ENCODE peak calls at places on chromosomes 1 and 21, in seven cellular contexts. C, E, Y, I, Z, M and S are unnamed samples.

GRCh38 chr21:45253633-45254556 is 33.8 kb downstream of the POFUT2 start:
- DNase-seq in Y (no peak), E (no peak), M (no peak), I (no peak), C (no peak), Z (no peak), S (no peak)

GRCh38 chr1:33261344-33261743 is 5.1 kb downstream of the ZNF362 start:
- DNase-seq in E (no peak), Y (no peak), I (no peak), Z (no peak), M (no peak), C (no peak), S (no peak)

GRCh38 chr1:30473920-30474817 is 249.2 kb downstream of the MATN1 start:
- DNase-seq in E (no peak), I (no peak), M (no peak), Z (no peak), Y (no peak), C (no peak), S (no peak)

GRCh38 chr1:221418346-221418745 is 323.5 kb downstream of the DUSP10 start:
- DNase-seq in I (no peak), M (no peak), C (no peak), E (no peak), Z (no peak), Y (no peak), S (peak)

GRCh38 chr1:246651012-246651411 is 73.2 kb upstream of the SCCPDH start:
- DNase-seq in I (no peak), E (no peak), M (no peak), C (no peak), Y (no peak), Z (no peak), S (no peak)

GRCh38 chr1:226798427-226799411 is 59.6 kb upstream of the ITPKB start:
- DNase-seq in M (no peak), Z (no peak), E (no peak), C (no peak), I (no peak), Y (no peak), S (no peak)

GRCh38 chr21:43623588-43623987 is 35.7 kb downstream of the HSF2BP start:
- DNase-seq in M (no peak), E (no peak), Z (no peak), I (no peak), C (no peak), Y (no peak), S (no peak)

GRCh38 chr1:6016191-6016865 is 24.1 kb upstream of the NPHP4 start:
- DNase-seq in Z (no peak), I (no peak), C (no peak), E (no peak), Y (no peak), M (peak), S (peak)

GRCh38 chr1:2595812-2596529 is 9.4 kb downstream of the PRXL2B start:
- DNase-seq in Z (no peak), C (no peak), Y (no peak), I (no peak), E (no peak), M (no peak), S (no peak)

GRCh38 chr1:206575165-206575893 is 36.9 kb downstream of the EIF2D start:
- DNase-seq in Z (no peak), C (peak), E (no peak), I (no peak), Y (peak), M (no peak), S (peak)

GRCh38 chr1:206572835-206573771 is 39.2 kb downstream of the EIF2D start:
- DNase-seq in E (no peak), Y (no peak), C (no peak), M (no peak), I (no peak), Z (no peak), S (no peak)

GRCh38 chr1:206575894-206576737 is 36.1 kb downstream of the EIF2D start:
- DNase-seq in I (no peak), M (no peak), E (no peak), Z (no peak), C (no peak), Y (no peak), S (no peak)

GRCh38 chr1:206570529-206570928 is 41.7 kb downstream of the EIF2D start:
- DNase-seq in I (no peak), Z (no peak), M (no peak), C (no peak), E (no peak), Y (no peak), S (no peak)

DNA sequence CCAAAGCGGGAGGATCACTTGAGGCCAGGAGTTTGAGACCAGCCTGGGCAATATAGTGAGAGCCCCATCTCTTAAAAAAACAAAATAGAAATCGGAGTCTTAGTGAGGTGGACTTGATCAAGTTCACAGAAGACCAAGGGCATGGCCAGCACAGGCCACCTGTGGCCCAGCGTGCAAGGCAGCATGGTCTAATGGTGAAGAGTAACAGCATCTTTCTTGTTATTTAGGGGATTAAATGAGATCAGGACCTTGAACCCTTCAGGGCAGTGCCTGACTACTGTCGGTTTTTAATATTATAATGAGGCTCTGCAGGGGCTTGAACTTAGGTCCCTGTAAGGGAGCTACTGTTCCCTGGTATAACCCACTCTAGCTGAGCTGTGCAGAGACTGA is 38.5 kb downstream of the EIF2D start:
- DNase-seq in M (no peak), I (no peak), C (no peak), E (no peak), Y (no peak), Z (no peak), S (no peak)
- TF ChIP-seq CTCF in M (no peak), I (no peak), C (no peak), E (no peak), Y (no peak), Z (no peak), S (no peak)

DNA sequence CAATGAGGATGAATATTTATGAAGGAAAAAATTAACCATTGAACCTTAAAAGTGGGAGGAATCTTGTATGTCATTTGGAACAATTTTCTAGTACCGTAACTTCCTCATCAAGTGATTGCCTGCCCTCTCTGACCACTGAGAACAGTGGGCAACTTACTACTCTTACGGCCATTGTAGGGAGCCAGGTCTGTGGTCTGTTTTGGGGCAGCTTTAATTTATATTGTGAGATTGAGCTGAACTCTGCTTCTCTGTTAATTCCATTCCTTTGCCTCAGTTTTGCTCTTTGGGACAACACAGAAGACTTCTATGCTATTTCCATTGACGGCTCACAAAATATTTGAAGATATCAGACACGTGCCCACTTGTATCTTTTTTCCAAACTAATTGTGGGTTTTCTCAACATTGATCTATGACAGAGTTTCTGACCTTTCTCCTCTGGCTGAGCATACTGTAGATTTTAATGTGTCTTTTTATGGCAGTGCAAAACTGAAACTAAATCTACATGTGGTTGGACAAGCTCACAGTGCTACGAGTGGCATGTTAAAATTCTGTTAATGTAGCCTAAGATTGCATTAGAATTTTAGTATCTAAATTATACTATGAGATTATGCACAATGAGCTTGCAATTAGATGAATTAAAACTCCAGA is 27.8 kb upstream of the ZNF281 start:
- DNase-seq in E (no peak), Y (no peak), Z (no peak), C (no peak), M (no peak), I (no peak), S (no peak)
- H3K4me3 ChIP-seq in E (no peak), Y (no peak), Z (peak), C (no peak), M (no peak), I (no peak), S (no peak)

GRCh38 chr1:31669786-31670582 is 25.3 kb upstream of the PEF1 start:
- DNase-seq in Z (peak), C (no peak), I (peak), E (peak), M (peak), Y (peak), S (peak)
- TF ChIP-seq CTCF in Z (no peak), C (peak), I (peak), E (no peak), M (peak), Y (no peak), S (peak)

DNA sequence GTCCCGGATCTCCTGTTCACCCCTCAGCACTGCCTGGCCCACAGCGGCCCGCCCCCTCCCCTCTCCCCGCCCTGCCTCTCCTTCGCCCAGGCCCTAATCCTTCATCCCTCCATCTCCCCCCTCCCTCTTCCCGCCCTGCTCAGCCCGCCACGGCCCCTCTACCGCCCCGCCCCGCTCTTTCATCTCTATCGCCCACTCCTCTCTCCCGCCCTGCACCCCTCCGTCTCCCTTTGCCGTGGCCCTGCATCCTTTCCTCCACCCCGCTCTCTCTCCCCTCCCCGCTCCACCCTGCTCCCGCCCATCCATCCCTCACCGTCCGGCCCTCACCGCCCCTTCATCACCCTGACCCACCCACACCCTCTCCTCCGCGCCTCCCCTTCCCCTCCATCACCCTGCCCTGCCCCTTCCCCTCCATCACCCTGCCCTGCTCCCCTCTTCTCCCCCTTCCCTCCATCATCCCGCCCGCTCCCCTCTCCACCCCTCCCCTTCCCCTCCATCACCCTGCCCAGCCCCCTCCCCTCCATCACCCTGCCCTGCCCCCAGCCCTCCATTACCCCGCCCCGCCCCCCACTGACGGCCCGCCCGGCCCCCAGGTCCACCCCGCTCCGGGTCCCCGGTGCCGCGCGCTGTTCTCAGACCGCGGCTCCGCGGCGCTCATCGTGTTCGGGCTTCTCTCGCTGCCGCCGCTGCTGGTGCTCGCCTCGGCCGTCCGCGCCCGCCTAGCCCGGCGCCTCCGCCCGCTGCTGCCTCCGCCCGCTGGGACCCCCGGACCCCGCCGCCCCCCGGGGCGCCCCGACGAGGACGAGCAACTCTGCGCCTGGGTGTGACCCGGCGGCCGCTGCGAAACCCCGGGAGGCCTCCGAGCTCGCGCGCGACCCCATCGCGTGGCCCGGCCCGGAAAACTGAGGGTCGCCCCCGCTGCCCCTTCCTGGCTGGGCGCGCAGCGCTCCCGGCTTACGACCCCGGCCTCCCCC is 6.2 kb upstream of the ANKRD65 start:
- DNase-seq in Y (no peak), C (no peak), I (peak), Z (no peak), M (no peak), E (peak), S (no peak)
- H3K4me3 ChIP-seq in Y (no peak), C (peak), I (peak), Z (peak), M (peak), E (no peak), S (peak)

GRCh38 chr1:24961961-24962861 is 32.1 kb upstream of the RUNX3 start:
- DNase-seq in E (peak), Z (no peak), Y (no peak), M (no peak), C (no peak), I (peak), S (no peak)
- TF ChIP-seq CTCF in E (no peak), Z (no peak), Y (no peak), M (no peak), C (no peak), I (peak), S (no peak)

GRCh38 chr1:111576547-111576946 is 43.0 kb upstream of the RAP1A start:
- DNase-seq in C (no peak), Z (no peak), E (peak), M (no peak), Y (peak), I (no peak), S (no peak)
- H3K4me3 ChIP-seq in C (no peak), Z (no peak), E (no peak), M (no peak), Y (no peak), I (no peak), S (no peak)

DNA sequence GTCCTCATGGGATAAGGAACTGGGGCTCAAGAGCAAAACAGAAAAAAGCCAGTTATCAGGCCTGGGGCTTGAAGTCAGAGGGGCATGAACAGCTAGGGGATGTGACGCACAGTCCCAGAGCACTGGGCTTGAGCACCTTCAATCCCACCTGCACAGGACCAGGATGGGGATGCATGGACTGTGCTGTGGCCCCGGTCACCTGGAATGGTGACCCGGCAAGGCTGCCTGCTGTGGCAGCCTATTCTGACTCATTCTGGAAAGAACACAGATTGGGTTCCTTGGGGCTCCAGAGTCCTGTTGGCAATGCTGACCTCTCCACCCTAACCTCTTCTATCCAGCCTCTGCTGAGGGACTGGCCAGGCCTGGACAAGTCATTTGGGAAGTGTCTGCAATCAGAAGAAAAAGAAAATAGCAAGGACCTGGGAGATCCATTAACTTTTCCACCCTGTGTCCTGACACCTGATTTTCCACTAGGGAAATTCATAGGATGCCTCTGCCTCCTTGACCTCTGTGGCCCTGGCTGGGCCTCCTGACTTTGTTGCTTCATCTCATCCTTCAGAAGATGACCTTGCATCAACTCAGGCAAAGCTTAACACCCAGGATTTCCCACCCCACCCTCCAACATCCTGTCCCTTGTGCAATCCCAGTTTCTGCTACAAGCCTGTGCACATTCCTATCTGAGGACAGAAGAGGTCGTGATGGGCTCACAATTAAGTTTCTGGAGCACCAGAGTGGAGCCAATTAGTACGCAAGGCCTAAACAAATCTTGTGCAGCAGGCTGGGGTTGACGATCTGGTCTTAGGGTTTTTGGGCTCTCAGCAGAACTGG is 17.9 kb upstream of the FMOD start:
- DNase-seq in C (no peak), Y (peak), E (no peak), I (no peak), Z (peak), M (peak), S (peak)
- TF ChIP-seq CTCF in C (peak), Y (peak), E (no peak), I (peak), Z (peak), M (peak), S (peak)

DNA sequence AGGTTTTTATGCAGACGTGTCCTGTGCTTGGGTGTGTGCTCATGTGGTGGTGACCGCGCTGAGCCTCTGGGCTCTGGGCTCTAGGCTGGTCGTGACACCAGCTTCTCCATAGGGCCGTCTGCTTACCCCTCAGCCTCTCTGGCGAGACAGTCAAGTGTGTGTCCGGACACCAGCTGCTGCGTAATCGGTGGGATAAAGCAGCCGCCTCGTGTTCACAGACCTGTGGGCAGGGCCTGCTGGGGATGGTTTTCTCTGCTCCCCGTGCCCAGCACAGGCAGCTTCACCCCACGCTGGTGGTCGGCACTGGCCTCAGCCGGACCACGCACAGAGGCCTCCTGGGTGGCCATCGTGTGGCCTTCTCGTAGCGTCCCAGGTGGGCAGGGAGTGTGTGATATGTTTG is 33.6 kb upstream of the DIP2A start:
- DNase-seq in C (no peak), E (no peak), Y (no peak), I (no peak), M (no peak), Z (no peak), S (no peak)
- H3K4me3 ChIP-seq in C (no peak), E (no peak), Y (no peak), I (no peak), M (no peak), Z (no peak), S (no peak)